ENCODE peak calls at places on chromosomes 7 and 10, in nine cellular contexts. N is gastrocnemius medialis, H is IMR-90, L is HepG2, B is fibroblast of lung, J is spleen, P is tibial nerve, X is HFF-Myc, I is endothelial cell of umbilical vein. A is an unnamed sample.

GRCh38 chr7:46993396-46993795 is 588.5 kb downstream of the TNS3 start:
- DNase-seq in I (no peak), H (peak), X (no peak), L (no peak), N (no peak), B (no peak), P (no peak), J (no peak), A (no peak)

GRCh38 chr7:112224186-112224585 is 17.7 kb downstream of the ZNF277 start:
- DNase-seq in P (no peak), B (no peak), X (no peak), L (no peak), I (no peak), H (no peak), N (no peak), J (no peak), A (no peak)

GRCh38 chr7:107564553-107565298 is 955 bp downstream of the DUS4L start:
- DNase-seq in L (no peak), N (no peak), J (no peak), B (peak), X (no peak), H (peak), P (no peak), I (peak), A (peak)

GRCh38 chr7:151120896-151121295 is 34.6 kb downstream of the AGAP3 start:
- DNase-seq in N (no peak), H (no peak), B (no peak), X (no peak), I (no peak), J (no peak), P (no peak), L (no peak), A (no peak)

GRCh38 chr10:67259319-67259929 is 333.6 kb downstream of the LRRTM3 start:
- DNase-seq in H (no peak), P (no peak), I (no peak), L (no peak), B (no peak), N (no peak), X (no peak), J (no peak), A (no peak)

GRCh38 chr10:596725-597345 is 92.6 kb downstream of the DIP2C start:
- DNase-seq in X (no peak), I (no peak), N (no peak), L (no peak), J (no peak), B (no peak), H (no peak), P (no peak), A (no peak)

GRCh38 chr10:120729508-120729907 is 121.7 kb upstream of the WDR11 start:
- DNase-seq in J (no peak), X (no peak), B (no peak), I (peak), H (no peak), P (no peak), N (no peak), L (no peak), A (no peak)

GRCh38 chr10:132980426-132981172 is 38.2 kb upstream of the CFAP46 start:
- DNase-seq in J (peak), L (no peak), P (no peak), H (no peak), N (no peak), X (no peak), I (no peak), B (no peak), A (no peak)

GRCh38 chr10:78850611-78851010 is 218.2 kb upstream of the ZMIZ1 start:
- DNase-seq in J (no peak), H (no peak), P (no peak), I (no peak), B (no peak), X (no peak), N (no peak), L (no peak), A (no peak)

GRCh38 chr10:20768849-20769248 is 128.3 kb downstream of the NEBL start:
- DNase-seq in L (no peak), J (no peak), X (no peak), I (no peak), H (no peak), P (no peak), N (no peak), B (peak), A (peak)

GRCh38 chr7:27099224-27099838 is 3.2 kb downstream of the HOXA2 start:
- DNase-seq in L (no peak), I (no peak), N (no peak), H (peak), X (no peak), J (no peak), B (peak), P (no peak), A (no peak)

GRCh38 chr7:140036224-140036651 is 26.5 kb downstream of the PARP12 start:
- DNase-seq in H (no peak), X (no peak), J (no peak), I (no peak), N (no peak), P (no peak), L (no peak), B (peak), A (peak)

GRCh38 chr10:103979530-103979929 is 12.6 kb downstream of the SLK start:
- DNase-seq in B (no peak), J (no peak), X (no peak), L (no peak), I (no peak), P (no peak), N (no peak), H (no peak), A (no peak)

GRCh38 chr10:51508156-51508555 is 191.2 kb downstream of the CSTF2T start:
- DNase-seq in J (no peak), H (no peak), X (no peak), B (no peak), P (no peak), N (no peak), I (no peak), L (no peak), A (no peak)

GRCh38 chr10:57579926-57580325 is 687.8 kb downstream of the IPMK start:
- DNase-seq in I (no peak), P (no peak), L (peak), X (peak), N (no peak), B (peak), J (no peak), H (peak), A (peak)
- TF ChIP-seq CTCF in I (no peak), P (no peak), L (peak), X (no peak), N (no peak), B (peak), J (no peak), H (peak), A (peak)

GRCh38 chr7:98617051-98617959 is at the start of gene NPTX2:
- DNase-seq in L (no peak), H (no peak), I (no peak), X (no peak), N (no peak), B (peak), J (no peak), P (no peak), A (no peak)
- H3K4me3 ChIP-seq in L (no peak), H (no peak), I (no peak), X (no peak), N (peak), B (no peak), J (peak), P (peak), A (no peak)

GRCh38 chr10:75652136-75652535 is 220.7 kb downstream of the LRMDA start:
- DNase-seq in J (no peak), P (no peak), I (no peak), B (peak), H (no peak), N (no peak), L (no peak), X (no peak), A (no peak)

GRCh38 chr10:75655791-75656451 is 224.5 kb downstream of the LRMDA start:
- DNase-seq in B (peak), L (peak), N (no peak), H (no peak), I (peak), X (no peak), J (no peak), P (no peak), A (peak)

GRCh38 chr10:75654171-75654772 is 222.8 kb downstream of the LRMDA start:
- DNase-seq in B (peak), I (peak), N (no peak), P (no peak), X (no peak), H (no peak), J (no peak), L (no peak), A (peak)

GRCh38 chr10:75654777-75655176 is 223.4 kb downstream of the LRMDA start:
- DNase-seq in L (no peak), P (no peak), B (no peak), H (no peak), N (no peak), X (no peak), J (no peak), I (no peak), A (no peak)

GRCh38 chr10:75653761-75654160 is 222.3 kb downstream of the LRMDA start:
- DNase-seq in L (peak), P (no peak), B (peak), X (no peak), H (no peak), J (no peak), N (no peak), I (no peak), A (no peak)
- TF ChIP-seq CTCF in L (no peak), P (no peak), B (no peak), X (no peak), H (no peak), J (no peak), N (no peak), I (no peak), A (no peak)

GRCh38 chr7:77538186-77538907 is 1.3 kb downstream of the PTPN12 start:
- DNase-seq in I (peak), N (peak), L (peak), J (peak), B (peak), X (peak), H (peak), P (peak), A (peak)

GRCh38 chr7:77537595-77538185 is 595 bp downstream of the PTPN12 start:
- DNase-seq in P (peak), I (no peak), X (no peak), N (peak), L (peak), J (peak), H (no peak), B (peak), A (no peak)

GRCh38 chr7:77537136-77537594 is at the start of gene PTPN12:
- DNase-seq in P (no peak), B (no peak), J (no peak), L (no peak), X (peak), I (no peak), H (no peak), N (peak), A (no peak)

GRCh38 chr7:77540402-77540822 is 3.3 kb downstream of the PTPN12 start:
- DNase-seq in B (no peak), L (peak), J (no peak), H (no peak), I (peak), X (no peak), P (no peak), N (no peak), A (no peak)

DNA sequence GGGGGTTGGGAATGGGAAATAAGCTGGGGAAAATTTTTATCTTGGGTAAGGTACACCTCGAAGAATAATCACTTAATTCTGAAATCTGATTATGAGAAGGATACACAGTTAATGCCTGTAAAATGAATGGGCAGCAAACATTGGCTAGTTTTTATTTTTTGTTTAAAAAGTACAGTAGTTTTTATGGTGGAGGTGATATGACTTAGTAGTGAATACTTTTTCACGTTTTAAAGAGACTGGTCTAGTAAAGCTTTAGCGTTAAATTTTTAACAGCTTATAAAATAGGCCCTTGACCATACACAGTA is 1.8 kb downstream of the PTPN12 start:
- DNase-seq in N (no peak), I (no peak), B (no peak), X (no peak), H (no peak), L (no peak), J (no peak), P (no peak), A (no peak)
- H3K4me3 ChIP-seq in N (peak), I (peak), B (peak), X (peak), H (peak), L (peak), J (peak), P (peak), A (peak)

DNA sequence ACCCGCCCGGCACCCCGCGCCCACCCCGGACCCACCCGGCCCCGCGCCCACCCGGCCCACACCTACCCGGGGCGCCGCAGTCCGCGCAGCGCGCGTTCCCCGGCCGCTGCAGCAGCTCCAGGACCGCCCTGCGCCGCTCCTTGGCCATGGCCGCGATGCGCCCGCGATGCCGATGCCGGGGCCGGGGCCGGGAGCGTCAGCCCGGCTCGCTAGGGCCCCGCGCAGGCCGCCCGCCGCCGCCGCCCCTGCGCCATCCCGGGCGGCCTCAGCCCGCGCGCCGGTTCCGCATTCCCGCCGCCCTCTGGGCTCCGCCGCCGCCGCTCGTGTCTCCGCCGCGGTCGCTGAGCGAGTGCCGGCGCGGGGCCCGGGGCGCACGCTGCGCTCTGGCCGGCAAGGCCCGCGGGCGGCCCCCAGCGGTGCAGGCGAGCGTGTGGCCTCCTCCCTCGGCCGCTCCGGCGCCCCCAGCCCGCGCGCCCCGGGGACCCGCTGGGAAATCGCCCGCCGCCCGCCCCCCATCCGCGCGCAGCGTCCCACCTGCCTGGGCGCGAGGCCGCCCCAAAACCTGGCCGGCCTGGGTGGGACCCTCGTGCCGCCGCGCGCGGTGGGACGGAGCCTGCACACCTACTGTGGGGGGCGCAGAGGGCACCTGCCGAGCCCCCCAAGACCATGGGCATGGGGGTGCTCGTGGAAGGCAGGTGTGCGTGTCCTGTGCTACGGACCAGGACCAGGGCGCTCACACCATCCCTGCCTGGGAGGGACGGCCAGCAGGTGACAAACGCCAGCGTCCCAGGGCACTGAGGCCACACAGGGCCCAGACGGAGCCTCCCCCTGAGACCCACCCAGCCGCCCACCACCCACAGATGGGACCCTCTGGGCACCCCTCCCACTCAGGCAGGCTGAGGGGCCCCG is at the start of gene ADAP1:
- DNase-seq in P (no peak), N (no peak), J (peak), L (no peak), I (no peak), H (peak), X (no peak), B (peak), A (no peak)
- TF ChIP-seq CTCF in P (peak), N (peak), J (no peak), L (peak), I (peak), H (peak), X (no peak), B (no peak), A (no peak)

GRCh38 chr10:31707578-31708411 is 220.8 kb downstream of the ARHGAP12 start:
- DNase-seq in N (no peak), X (peak), L (no peak), I (peak), B (peak), J (no peak), H (peak), P (peak), A (peak)

GRCh38 chr10:31709028-31709427 is 219.6 kb downstream of the ARHGAP12 start:
- DNase-seq in B (no peak), L (no peak), N (peak), H (no peak), X (no peak), I (peak), J (no peak), P (no peak), A (no peak)

GRCh38 chr10:31706464-31706863 is 222.2 kb downstream of the ARHGAP12 start:
- DNase-seq in B (no peak), X (no peak), I (peak), H (no peak), P (no peak), L (no peak), J (no peak), N (no peak), A (no peak)

GRCh38 chr10:31708513-31708912 is 220.1 kb downstream of the ARHGAP12 start:
- DNase-seq in N (no peak), P (no peak), L (no peak), I (peak), B (no peak), H (no peak), J (no peak), X (no peak), A (no peak)

DNA sequence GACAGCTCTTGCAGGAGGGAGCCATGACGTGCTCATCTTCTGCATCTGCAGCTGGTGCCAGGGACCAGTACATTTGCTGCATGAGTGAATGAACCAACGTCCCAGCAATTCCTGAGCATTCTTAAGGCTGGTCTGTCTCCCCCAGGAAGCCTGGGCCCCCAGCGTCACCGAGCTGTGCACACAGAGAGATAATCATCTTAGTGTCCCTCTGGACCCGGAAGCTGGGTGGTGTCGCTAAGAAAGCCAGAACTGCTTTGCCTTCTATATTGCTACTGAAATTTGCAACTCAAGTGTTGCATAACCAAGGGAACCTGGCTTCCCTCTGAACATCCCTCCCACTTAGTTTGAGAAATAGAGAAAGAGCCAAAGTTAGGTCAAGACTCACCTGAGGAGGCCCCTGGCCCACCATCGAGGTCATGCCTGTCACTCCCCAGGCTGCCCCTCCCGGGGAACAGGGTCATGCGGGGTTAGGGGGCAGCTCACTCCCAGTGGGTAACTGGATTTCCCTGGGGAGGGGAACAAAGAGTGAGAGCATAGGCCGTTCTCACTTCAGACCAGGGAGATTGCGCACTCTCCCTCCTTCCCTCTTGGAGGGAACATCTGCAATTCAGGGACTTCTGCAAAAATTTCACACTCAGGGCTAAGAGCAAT is 221.6 kb downstream of the ARHGAP12 start:
- DNase-seq in B (no peak), X (no peak), N (peak), P (peak), I (peak), H (no peak), J (peak), L (no peak), A (no peak)
- H3K4me3 ChIP-seq in B (peak), X (no peak), N (no peak), P (no peak), I (no peak), H (no peak), J (no peak), L (no peak), A (no peak)

GRCh38 chr10:119140603-119141245 is 24.8 kb downstream of the SFXN4 start:
- DNase-seq in B (no peak), N (no peak), X (no peak), P (no peak), J (no peak), L (no peak), H (no peak), I (no peak), A (no peak)

GRCh38 chr10:119135517-119135890 is 30.0 kb downstream of the SFXN4 start:
- DNase-seq in J (no peak), N (no peak), P (peak), I (no peak), X (no peak), H (peak), L (no peak), B (no peak), A (peak)

GRCh38 chr10:119138341-119139306 is 26.9 kb downstream of the SFXN4 start:
- DNase-seq in X (no peak), B (no peak), L (no peak), H (no peak), P (no peak), J (peak), N (no peak), I (no peak), A (peak)

GRCh38 chr10:119136084-119136483 is 29.4 kb downstream of the SFXN4 start:
- DNase-seq in I (no peak), J (no peak), H (peak), P (no peak), N (no peak), X (no peak), L (no peak), B (no peak), A (peak)

DNA sequence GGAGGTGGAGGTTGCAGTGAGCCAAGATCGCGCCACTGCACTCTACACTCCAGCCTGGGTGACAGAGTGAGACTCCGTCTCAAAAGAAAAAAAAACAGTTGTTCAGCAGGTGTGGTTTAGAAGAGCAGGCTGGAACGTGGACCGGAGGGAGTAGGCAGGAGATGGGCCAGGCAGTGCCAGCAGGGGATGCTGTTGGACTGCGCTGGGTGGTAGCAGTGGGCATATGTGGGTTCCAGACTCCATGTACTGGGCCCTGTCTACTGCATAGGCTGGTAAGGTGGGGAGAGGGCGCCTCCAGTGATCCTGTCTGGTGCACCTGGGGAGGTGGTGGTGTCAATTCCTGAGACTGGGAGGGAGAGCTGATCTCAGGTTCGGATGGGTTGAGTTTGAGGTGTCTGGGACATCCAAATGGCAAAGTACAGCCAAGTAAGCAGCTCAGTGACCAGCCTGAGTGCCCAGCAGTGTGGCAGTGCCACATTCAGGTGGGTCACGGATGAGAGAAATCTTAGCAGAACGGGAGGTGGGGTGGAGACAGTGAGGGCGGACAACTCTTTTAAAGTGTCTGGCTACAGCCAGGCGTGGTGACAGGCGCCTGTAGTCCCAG is 25.9 kb downstream of the SFXN4 start:
- DNase-seq in J (peak), B (no peak), P (peak), I (peak), H (peak), X (no peak), L (peak), N (no peak), A (peak)
- TF ChIP-seq CTCF in J (peak), B (peak), P (peak), I (peak), H (peak), X (peak), L (peak), N (peak), A (peak)

GRCh38 chr7:4239991-4240812 is 441.9 kb upstream of the FOXK1 start:
- DNase-seq in H (no peak), L (peak), B (no peak), I (no peak), X (no peak), N (no peak), J (peak), P (no peak), A (no peak)
- H3K4me3 ChIP-seq in H (no peak), L (no peak), B (no peak), I (no peak), X (no peak), N (no peak), J (no peak), P (no peak), A (no peak)